ENCODE peak calls at places on chromosomes 16 and 17, in five cellular contexts. One of them, this sample, is unnamed.

GRCh38 chr17:20059728-20060188 is 50.6 kb downstream of the SPECC1 start:
- DNase-seq in naive thymus-derived CD8-positive, alpha-beta T cell: no peak
- DNase-seq in thyroid gland: peak; percentile 46
- DNase-seq in uterus: no peak
- DNase-seq in breast epithelium: no peak
- DNase-seq in this sample: peak; percentile 58

GRCh38 chr17:2701161-2701995 is 10.2 kb downstream of the CLUH start:
- DNase-seq in naive thymus-derived CD8-positive, alpha-beta T cell: no peak
- DNase-seq in thyroid gland: no peak
- DNase-seq in uterus: peak; percentile 13
- DNase-seq in breast epithelium: peak; percentile 51
- DNase-seq in this sample: no peak

GRCh38 chr16:51577621-51578303 is 426.7 kb upstream of the SALL1 start:
- DNase-seq in naive thymus-derived CD8-positive, alpha-beta T cell: no peak
- DNase-seq in thyroid gland: peak; percentile 34
- DNase-seq in uterus: no peak
- DNase-seq in breast epithelium: no peak
- DNase-seq in this sample: peak; percentile 74

GRCh38 chr17:81400154-81400938 is 5.1 kb downstream of the BAHCC1 start:
- DNase-seq in naive thymus-derived CD8-positive, alpha-beta T cell: no peak
- DNase-seq in thyroid gland: peak; percentile 70
- DNase-seq in uterus: no peak
- DNase-seq in breast epithelium: no peak
- DNase-seq in this sample: no peak

GRCh38 chr17:76384222-76384986 is at the start of gene SPHK1:
- DNase-seq in naive thymus-derived CD8-positive, alpha-beta T cell: peak; percentile 39
- DNase-seq in thyroid gland: peak; percentile 72
- DNase-seq in uterus: no peak
- DNase-seq in breast epithelium: no peak
- DNase-seq in this sample: peak; percentile 76

GRCh38 chr17:48483471-48484131 is 47.2 kb downstream of the HOXB1 start:
- DNase-seq in naive thymus-derived CD8-positive, alpha-beta T cell: no peak
- DNase-seq in thyroid gland: peak; percentile 43
- DNase-seq in uterus: no peak
- DNase-seq in breast epithelium: no peak
- DNase-seq in this sample: peak; percentile 100

GRCh38 chr16:30395155-30395991 is at the start of gene ZNF48:
- DNase-seq in naive thymus-derived CD8-positive, alpha-beta T cell: peak; percentile 51
- DNase-seq in thyroid gland: peak; percentile 88
- DNase-seq in uterus: peak; percentile 82
- DNase-seq in breast epithelium: peak; percentile 80
- DNase-seq in this sample: peak; percentile 67

GRCh38 chr16:12672986-12673385 is 130.7 kb downstream of the CPPED1 start:
- DNase-seq in naive thymus-derived CD8-positive, alpha-beta T cell: no peak
- DNase-seq in thyroid gland: no peak
- DNase-seq in uterus: no peak
- DNase-seq in breast epithelium: no peak
- DNase-seq in this sample: no peak

GRCh38 chr16:17370233-17371013 is 100.3 kb downstream of the XYLT1 start:
- DNase-seq in naive thymus-derived CD8-positive, alpha-beta T cell: peak; percentile 22
- DNase-seq in thyroid gland: peak; percentile 54
- DNase-seq in uterus: no peak
- DNase-seq in breast epithelium: no peak
- DNase-seq in this sample: no peak

GRCh38 chr17:75525806-75526554 is 483 bp downstream of the LLGL2 start:
- DNase-seq in naive thymus-derived CD8-positive, alpha-beta T cell: no peak
- DNase-seq in thyroid gland: peak; percentile 72
- DNase-seq in uterus: no peak
- DNase-seq in breast epithelium: no peak
- DNase-seq in this sample: no peak

GRCh38 chr16:50539053-50539615 is 9.1 kb upstream of the NKD1 start:
- DNase-seq in naive thymus-derived CD8-positive, alpha-beta T cell: no peak
- DNase-seq in thyroid gland: no peak
- DNase-seq in uterus: no peak
- DNase-seq in breast epithelium: no peak
- DNase-seq in this sample: no peak

This sample was measured in HT1080.